ENCODE peak calls at places on chromosome 10, in seven cellular contexts. U is astrocyte; P is stomach; G is WERI-Rb-1; Z is astrocyte of the spinal cord; S is HCEC 1CT; T is activated CD4-positive, alpha-beta T cell treated with anti-CD3 and anti-CD28 coated beads for 4 hours. A is an unnamed sample.

GRCh38 chr10:119253433-119254174 is 46.2 kb downstream of the GRK5 start:
- DNase-seq in U (peak; percentile 95), S (peak; percentile 94), T (peak; percentile 38), Z (peak; percentile 97), P (no peak), G (peak; percentile 51), A (peak; percentile 47)

GRCh38 chr10:100562008-100562672 is 26.4 kb downstream of the HIF1AN start:
- DNase-seq in Z (peak; percentile 53), P (peak; percentile 74), G (peak; percentile 85), U (peak; percentile 23), T (peak; percentile 75), S (peak; percentile 72), A (peak; percentile 89)

GRCh38 chr10:71136036-71136690 is 76.2 kb upstream of the UNC5B start:
- DNase-seq in T (no peak), G (no peak), Z (no peak), S (no peak), P (no peak), U (no peak), A (peak; percentile 38)

GRCh38 chr10:18343573-18343972 is 203.3 kb downstream of the CACNB2 start:
- DNase-seq in Z (no peak), P (no peak), U (no peak), G (no peak), S (no peak), T (no peak), A (no peak)

GRCh38 chr10:70510453-70510852 is 31.9 kb downstream of the PALD1 start:
- DNase-seq in G (no peak), S (no peak), T (no peak), U (no peak), P (no peak), Z (no peak), A (no peak)

GRCh38 chr10:113058175-113058961 is 108.3 kb downstream of the TCF7L2 start:
- DNase-seq in T (no peak), S (peak; percentile 85), P (no peak), G (peak; percentile 65), Z (peak; percentile 57), U (peak; percentile 64), A (peak; percentile 85)

GRCh38 chr10:36450385-36450784 is 675.0 kb upstream of the ANKRD30A start:
- DNase-seq in G (no peak), S (peak; percentile 39), T (no peak), P (no peak), U (peak; percentile 84), Z (peak; percentile 37), A (peak; percentile 45)

GRCh38 chr10:92699518-92700272 is 9.9 kb downstream of the HHEX start:
- DNase-seq in U (no peak), Z (peak; percentile 50), G (no peak), T (no peak), S (peak; percentile 18), P (no peak), A (peak; percentile 94)

GRCh38 chr10:80176526-80176925 is 28.8 kb downstream of the ANXA11 start:
- DNase-seq in U (no peak), Z (no peak), G (no peak), T (no peak), P (no peak), S (no peak), A (no peak)

GRCh38 chr10:80204801-80205477 is 398 bp downstream of the ANXA11 start:
- DNase-seq in G (peak; percentile 30), S (peak; percentile 25), P (peak; percentile 48), U (peak; percentile 25), T (no peak), Z (peak; percentile 28), A (peak; percentile 37)

A was measured in A673.